ENCODE peak calls at places on chromosomes 16 and 17, in eight cellular contexts. N is lung; J is adrenal gland; I is right lobe of liver; Y is NT2/D1; W is CD8-positive, alpha-beta T cell; T is spleen; Z is psoas muscle. P is an unnamed sample. For H3K27me3 and H3K36me3, the result is how much of the 10 kb centered on the place peaks cover.

GRCh38 chr16:87160218-87160617 is 157.0 kb downstream of the C16orf95 start:
- DNase-seq in N (no peak), J (no peak), I (peak), Y (no peak), W (no peak), T (peak), Z (no peak), P (no peak)

GRCh38 chr17:32625971-32626370 is 139.2 kb downstream of the CDK5R1 start:
- DNase-seq in N (no peak), J (no peak), I (no peak), Y (no peak), W (no peak), T (no peak), Z (no peak), P (no peak)

GRCh38 chr17:57051886-57052342 is 33.1 kb upstream of the AKAP1 start:
- DNase-seq in N (no peak), J (no peak), I (no peak), Y (no peak), W (no peak), T (no peak), Z (no peak), P (no peak)

GRCh38 chr16:84043486-84044107 is 1.0 kb upstream of the SLC38A8 start:
- DNase-seq in N (no peak), J (peak), I (peak), Y (peak), W (no peak), T (peak), Z (no peak), P (no peak)

GRCh38 chr17:47855737-47856136 is 4.8 kb upstream of the SP6 start:
- DNase-seq in N (no peak), J (no peak), I (peak), Y (no peak), W (no peak), T (peak), Z (no peak), P (no peak)

GRCh38 chr16:30474062-30474452 is 1.5 kb downstream of the ITGAL start:
- DNase-seq in N (no peak), J (no peak), I (no peak), Y (no peak), W (no peak), T (peak), Z (no peak), P (no peak)

GRCh38 chr16:4051591-4051990 is 64.7 kb downstream of the ADCY9 start:
- DNase-seq in N (no peak), J (no peak), I (no peak), Y (no peak), W (no peak), T (no peak), Z (no peak), P (no peak)

GRCh38 chr16:11403534-11403795 is 58.2 kb downstream of the RMI2 start:
- DNase-seq in N (no peak), J (no peak), I (peak), Y (no peak), W (no peak), T (no peak), Z (no peak), P (no peak)

GRCh38 chr17:66943484-66943883 is 21.0 kb upstream of the CACNG4 start:
- DNase-seq in N (no peak), J (no peak), I (no peak), Y (no peak), W (no peak), T (no peak), Z (no peak), P (no peak)

GRCh38 chr16:68642436-68643064 is 2.6 kb upstream of the CDH3 start:
- DNase-seq in N (peak), J (no peak), I (no peak), Y (peak), W (no peak), T (no peak), Z (no peak), P (no peak)

GRCh38 chr16:26598061-26598460 is 468.7 kb upstream of the C16orf82 start:
- DNase-seq in N (no peak), J (no peak), I (no peak), Y (no peak), W (peak), T (no peak), Z (no peak), P (no peak)

GRCh38 chr17:29664743-29665479 is 42.2 kb upstream of the CORO6 start:
- DNase-seq in N (no peak), J (no peak), I (no peak), Y (no peak), W (no peak), T (no peak), Z (no peak), P (no peak)

GRCh38 chr16:67967956-67968439 is 439 bp downstream of the SLC12A4 start:
- DNase-seq in N (no peak), J (no peak), I (no peak), Y (no peak), W (no peak), T (no peak), Z (peak), P (peak)

GRCh38 chr16:86896976-86897375 is 318.6 kb downstream of the FOXL1 start:
- DNase-seq in N (no peak), J (no peak), I (no peak), Y (no peak), W (no peak), T (peak), Z (no peak), P (no peak)

GRCh38 chr17:46764709-46765401 is 53.6 kb downstream of the WNT3 start:
- DNase-seq in N (peak), J (peak), I (no peak), Y (no peak), W (no peak), T (no peak), Z (peak), P (peak)

GRCh38 chr16:11079657-11080187 is 135.4 kb downstream of the CLEC16A start:
- DNase-seq in N (no peak), J (no peak), I (no peak), Y (no peak), W (no peak), T (no peak), Z (no peak), P (no peak)

GRCh38 chr17:76925333-76925935 is 57.2 kb downstream of the MGAT5B start:
- DNase-seq in N (no peak), J (peak), I (no peak), Y (no peak), W (no peak), T (no peak), Z (no peak), P (no peak)

GRCh38 chr17:30267625-30268024 is 24.1 kb downstream of the BLMH start:
- DNase-seq in N (no peak), J (no peak), I (no peak), Y (no peak), W (no peak), T (no peak), Z (no peak), P (no peak)

GRCh38 chr16:89402962-89403361 is 87.4 kb downstream of the ANKRD11 start:
- DNase-seq in N (no peak), J (no peak), I (no peak), Y (no peak), W (peak), T (no peak), Z (no peak), P (no peak)

GRCh38 chr16:88010343-88010970 is 59.2 kb downstream of the BANP start:
- DNase-seq in N (no peak), J (no peak), I (no peak), Y (no peak), W (no peak), T (no peak), Z (no peak), P (no peak)

GRCh38 chr16:21186326-21186691 is 25.1 kb downstream of the ZP2 start:
- DNase-seq in N (no peak), J (no peak), I (no peak), Y (no peak), W (no peak), T (no peak), Z (no peak), P (no peak)

GRCh38 chr17:36939059-36939943 is 2.0 kb downstream of the LHX1 start:
- DNase-seq in N (no peak), J (no peak), I (no peak), Y (no peak), W (no peak), T (no peak), Z (no peak), P (no peak)

GRCh38 chr16:11806721-11807120 is 9.7 kb upstream of the ZC3H7A start:
- DNase-seq in N (no peak), J (no peak), I (peak), Y (no peak), W (no peak), T (no peak), Z (no peak), P (no peak)

GRCh38 chr16:78311831-78312230 is 212.4 kb downstream of the WWOX start:
- DNase-seq in N (no peak), J (no peak), I (no peak), Y (no peak), W (no peak), T (no peak), Z (no peak), P (no peak)

GRCh38 chr17:83062818-83063671 is 16.4 kb upstream of the METRNL start:
- DNase-seq in N (no peak), J (no peak), I (peak), Y (no peak), W (no peak), T (peak), Z (no peak), P (no peak)

GRCh38 chr16:83973077-83973476 is 5.0 kb downstream of the NECAB2 start:
- DNase-seq in N (no peak), J (no peak), I (peak), Y (no peak), W (no peak), T (no peak), Z (no peak), P (peak)

GRCh38 chr16:2337431-2338296 is 2.9 kb downstream of the ABCA3 start:
- DNase-seq in N (no peak), J (no peak), I (no peak), Y (no peak), W (no peak), T (no peak), Z (no peak), P (no peak)

GRCh38 chr17:60231234-60231633 is 81.5 kb downstream of the CA4 start:
- DNase-seq in N (no peak), J (no peak), I (no peak), Y (no peak), W (no peak), T (no peak), Z (no peak), P (no peak)

GRCh38 chr17:47850692-47851573 is at the start of gene SP6:
- DNase-seq in N (peak), J (peak), I (peak), Y (peak), W (peak), T (peak), Z (peak), P (peak)

DNA sequence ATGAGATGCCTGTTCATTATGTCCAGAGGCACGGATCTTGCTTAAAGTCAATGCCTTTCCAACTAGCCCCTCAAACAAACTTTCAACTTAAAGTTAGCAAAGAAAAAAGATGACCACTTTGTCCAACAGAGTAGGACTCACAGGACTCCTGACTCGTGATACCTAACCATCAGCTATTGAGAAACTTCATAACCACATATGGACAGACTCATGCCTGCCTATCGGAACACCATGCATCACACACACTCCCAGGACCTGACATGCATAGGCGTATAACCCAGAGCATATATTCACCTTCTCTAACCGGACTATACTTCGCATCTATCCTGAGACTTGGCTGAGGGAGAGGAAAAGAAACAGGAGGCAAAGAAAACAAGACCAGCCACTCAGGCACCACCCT is 2.3 kb downstream of the PIP4K2B start:
- DNase-seq in N (no peak), J (no peak), I (no peak), Y (no peak), W (no peak), T (no peak), Z (no peak), P (no peak)
- H3K4me3 ChIP-seq in N (no peak), J (no peak), I (no peak), Y (no peak), W (no peak), T (no peak), Z (peak), P (peak)

DNA sequence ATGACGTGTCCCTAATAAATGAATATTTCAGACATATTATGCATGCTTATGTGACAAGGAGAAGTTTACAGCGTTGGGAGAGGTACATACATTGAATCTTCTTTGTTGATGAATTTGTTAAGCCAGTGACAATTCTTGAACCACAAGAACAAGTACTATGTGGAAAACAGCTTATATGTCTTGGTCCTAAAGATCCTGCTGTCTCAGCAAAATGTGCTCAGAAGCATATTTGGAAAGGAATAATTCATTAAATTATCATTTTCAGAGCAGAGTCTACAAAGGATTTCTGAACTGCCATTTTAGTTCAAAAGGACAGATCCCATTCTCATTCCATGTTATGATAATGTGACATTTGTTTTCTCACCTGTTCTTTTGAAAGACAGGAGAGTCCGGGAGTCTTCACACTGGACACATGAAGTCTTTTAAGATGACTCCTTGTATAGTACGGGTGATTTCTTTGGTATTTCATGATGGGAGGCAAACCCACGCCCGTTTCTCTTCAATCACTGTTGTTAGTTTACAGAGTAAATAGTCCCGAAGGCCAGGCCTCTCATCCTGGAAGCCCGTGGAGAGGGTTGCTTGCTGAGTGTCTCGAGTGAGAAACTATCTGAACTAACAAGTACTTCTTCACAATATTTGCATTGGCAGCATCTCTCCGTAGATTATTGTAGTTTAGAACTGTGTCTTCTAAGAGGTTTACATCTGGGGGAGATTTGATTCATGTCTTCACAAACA is 26.7 kb downstream of the VPS35L start:
- DNase-seq in N (no peak), J (no peak), I (no peak), Y (no peak), W (no peak), T (no peak), Z (no peak), P (no peak)
- H3K27me3 ChIP-seq in N (under half), J (under half), I (under half), Y (under half), W (under half), T (under half), Z (under half), P (under half)

GRCh38 chr17:337453-337852 is 15.2 kb downstream of the RPH3AL start:
- DNase-seq in N (no peak), J (no peak), I (peak), Y (no peak), W (no peak), T (peak), Z (no peak), P (no peak)

GRCh38 chr17:335691-336090 is 16.9 kb downstream of the RPH3AL start:
- DNase-seq in N (no peak), J (no peak), I (peak), Y (no peak), W (no peak), T (peak), Z (no peak), P (no peak)

GRCh38 chr17:337866-338265 is 14.7 kb downstream of the RPH3AL start:
- DNase-seq in N (no peak), J (no peak), I (no peak), Y (no peak), W (no peak), T (peak), Z (no peak), P (no peak)

GRCh38 chr17:336110-337021 is 16.2 kb downstream of the RPH3AL start:
- DNase-seq in N (peak), J (peak), I (peak), Y (no peak), W (peak), T (peak), Z (peak), P (peak)

GRCh38 chr17:337022-337420 is 15.6 kb downstream of the RPH3AL start:
- DNase-seq in N (no peak), J (no peak), I (peak), Y (no peak), W (no peak), T (no peak), Z (no peak), P (no peak)
- H3K36me3 ChIP-seq in N (under half), J (under half), I (under half), Y (under half), W (under half), T (under half), Z (under half), P (under half)

GRCh38 chr17:79798296-79799173 is 1.7 kb upstream of the CBX8 start:
- DNase-seq in N (no peak), J (no peak), I (no peak), Y (no peak), W (no peak), T (no peak), Z (peak), P (no peak)
- H3K4me3 ChIP-seq in N (no peak), J (no peak), I (peak), Y (peak), W (no peak), T (no peak), Z (peak), P (peak)

GRCh38 chr17:27597188-27597580 is 33.8 kb upstream of the LGALS9 start:
- DNase-seq in N (no peak), J (no peak), I (no peak), Y (no peak), W (no peak), T (peak), Z (no peak), P (no peak)
- H3K27me3 ChIP-seq in N (under half), J (under half), I (under half), Y (under half), W (under half), T (under half), Z (under half), P (under half)

DNA sequence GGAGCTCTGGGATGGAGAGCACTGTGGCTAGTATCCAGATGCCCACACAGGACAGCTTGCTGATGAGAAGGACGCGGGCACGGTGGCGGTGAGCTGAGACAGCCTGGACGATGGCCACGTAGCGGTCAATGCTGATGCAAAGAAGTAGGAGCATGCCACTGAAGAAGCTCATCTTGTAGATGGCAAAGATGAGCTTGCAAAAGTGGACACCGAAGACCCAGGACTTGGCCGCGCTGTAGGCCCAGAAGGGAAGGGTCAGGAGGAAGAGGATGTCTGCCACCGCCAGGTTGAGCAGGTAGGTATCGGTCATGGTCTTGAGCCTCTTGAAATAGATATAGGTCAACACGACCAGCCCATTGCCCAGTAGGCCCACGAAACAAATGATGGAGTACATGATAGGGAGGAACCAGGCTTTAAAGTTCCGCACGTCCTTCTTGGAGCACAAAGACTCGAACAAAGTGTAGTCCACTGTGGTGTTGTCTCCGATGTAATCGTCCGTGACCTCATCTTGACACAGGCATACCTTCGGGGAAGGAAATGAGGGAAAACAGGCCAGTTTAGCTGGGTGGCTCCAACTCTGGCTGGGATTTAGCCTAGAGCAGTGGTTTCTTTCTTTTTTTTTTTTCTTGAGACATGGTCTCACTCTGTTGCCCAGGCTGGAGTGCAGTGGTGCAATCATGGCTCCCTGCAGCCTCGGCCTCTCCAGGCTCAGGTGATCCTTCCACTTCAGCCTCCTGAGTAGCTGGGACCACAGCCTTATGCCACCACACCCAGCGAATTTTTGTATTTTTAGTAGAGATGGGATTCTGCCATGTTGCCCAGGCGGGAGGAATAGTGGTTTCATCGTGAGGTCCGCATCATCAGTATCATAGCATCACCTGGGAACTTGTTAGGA is 9.7 kb downstream of the CCR7 start:
- DNase-seq in N (no peak), J (peak), I (peak), Y (no peak), W (no peak), T (peak), Z (no peak), P (peak)
- H3K36me3 ChIP-seq in N (under half), J (under half), I (under half), Y (under half), W (half or more), T (under half), Z (under half), P (under half)

GRCh38 chr16:19210968-19211367 is 42.9 kb downstream of the SYT17 start:
- DNase-seq in N (no peak), J (no peak), I (no peak), Y (no peak), W (no peak), T (peak), Z (no peak), P (no peak)
- H3K4me3 ChIP-seq in N (no peak), J (no peak), I (no peak), Y (no peak), W (no peak), T (no peak), Z (no peak), P (no peak)

DNA sequence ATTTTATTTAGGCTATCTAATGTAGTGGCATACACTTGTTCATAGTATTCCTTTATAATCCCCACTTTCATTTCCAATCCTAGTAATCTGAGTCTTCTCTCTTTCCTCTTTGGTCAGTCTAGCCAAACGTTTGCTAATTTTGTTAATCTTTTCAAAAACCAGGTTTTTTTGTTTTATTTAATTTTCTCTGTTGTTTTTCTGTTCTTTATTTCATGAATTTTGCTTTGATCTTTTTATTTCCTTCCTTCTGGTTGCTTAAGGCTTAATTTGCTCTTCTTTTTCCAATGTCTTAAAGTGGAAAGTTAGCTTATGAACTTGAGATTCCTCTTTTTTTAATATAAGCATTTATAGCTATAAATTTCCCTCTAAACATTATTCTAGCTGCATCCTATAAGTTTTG is 68.9 kb downstream of the NACA2 start:
- DNase-seq in N (no peak), J (no peak), I (no peak), Y (no peak), W (no peak), T (no peak), Z (no peak), P (no peak)
- H3K27me3 ChIP-seq in N (under half), J (under half), I (under half), Y (under half), W (under half), T (half or more), Z (under half), P (half or more)